ENCODE peak calls at places on chromosome 1, in seven cellular contexts. Q is astrocyte of the spinal cord, G is left lung, L is aorta, O is mammary epithelial cell, C is skeletal muscle cell, T is A549. W is an unnamed sample.

GRCh38 chr1:150281221-150281757 is 1.1 kb upstream of the CIART start:
- DNase-seq in O (peak), C (peak), Q (peak), G (no peak), L (peak), T (peak), W (peak)

GRCh38 chr1:165858364-165858823 is 31.0 kb downstream of the UCK2 start:
- DNase-seq in L (no peak), T (no peak), G (no peak), O (no peak), Q (no peak), C (no peak), W (no peak)

GRCh38 chr1:244074559-244075171 is 23.6 kb downstream of the ZBTB18 start:
- DNase-seq in G (no peak), Q (no peak), L (no peak), C (no peak), T (no peak), O (no peak), W (no peak)

GRCh38 chr1:25731148-25731547 is 68.8 kb upstream of the SELENON start:
- DNase-seq in C (no peak), O (no peak), L (no peak), T (no peak), Q (no peak), G (no peak), W (no peak)

GRCh38 chr1:61098333-61098732 is 16.0 kb downstream of the NFIA start:
- DNase-seq in Q (no peak), T (no peak), G (no peak), C (no peak), O (no peak), L (no peak), W (no peak)

GRCh38 chr1:153677718-153678518 is 570 bp upstream of the NPR1 start:
- DNase-seq in T (peak), Q (peak), C (no peak), O (peak), G (no peak), L (peak), W (no peak)

GRCh38 chr1:223776075-223776814 is 63.9 kb downstream of the CAPN2 start:
- DNase-seq in C (peak), O (peak), L (no peak), G (no peak), T (no peak), Q (peak), W (peak)

GRCh38 chr1:173193639-173194038 is 13.5 kb downstream of the TNFSF4 start:
- DNase-seq in G (no peak), O (peak), Q (peak), T (no peak), C (peak), L (no peak), W (no peak)

GRCh38 chr1:208880433-208881100 is 636.4 kb upstream of the PLXNA2 start:
- DNase-seq in T (no peak), O (no peak), C (peak), G (no peak), Q (peak), L (no peak), W (peak)

GRCh38 chr1:29949676-29950075 is 713.4 kb downstream of the PTPRU start:
- DNase-seq in L (no peak), Q (no peak), O (no peak), T (no peak), C (no peak), G (no peak), W (no peak)

GRCh38 chr1:62295921-62296451 is 23.2 kb downstream of the KANK4 start:
- DNase-seq in O (peak), C (peak), T (no peak), Q (peak), L (no peak), G (no peak), W (peak)

GRCh38 chr1:8962812-8963669 is 17.4 kb downstream of the CA6 start:
- DNase-seq in T (peak), G (no peak), Q (no peak), C (no peak), O (no peak), L (no peak), W (no peak)

GRCh38 chr1:192805832-192806323 is 3.0 kb upstream of the RGS2 start:
- DNase-seq in T (peak), L (no peak), C (peak), Q (peak), G (no peak), O (peak), W (peak)

GRCh38 chr1:205444931-205445652 is 10.8 kb downstream of the BLACAT1 start:
- DNase-seq in G (no peak), T (no peak), C (no peak), L (peak), Q (no peak), O (no peak), W (no peak)

GRCh38 chr1:229786974-229787610 is 161.0 kb downstream of the URB2 start:
- DNase-seq in G (no peak), C (no peak), Q (no peak), T (no peak), O (no peak), L (no peak), W (peak)

GRCh38 chr1:12208764-12209494 is 20.9 kb upstream of the VPS13D start:
- DNase-seq in C (peak), Q (peak), G (peak), O (peak), T (peak), L (peak), W (peak)

GRCh38 chr1:174676856-174677255 is 229.1 kb downstream of the GPR52 start:
- DNase-seq in C (no peak), T (no peak), G (no peak), Q (no peak), O (no peak), L (no peak), W (no peak)

GRCh38 chr1:6129313-6129712 is 50.8 kb downstream of the CHD5 start:
- DNase-seq in O (no peak), G (peak), C (no peak), L (peak), T (no peak), Q (no peak), W (no peak)

GRCh38 chr1:154961207-154961496 is 430 bp downstream of the PYGO2 start:
- DNase-seq in O (no peak), T (peak), G (no peak), C (no peak), Q (no peak), L (no peak), W (no peak)

GRCh38 chr1:63821650-63822049 is 47.8 kb downstream of the ROR1 start:
- DNase-seq in T (no peak), G (no peak), Q (peak), L (peak), C (no peak), O (peak), W (peak)

GRCh38 chr1:21251773-21252471 is 38.3 kb downstream of the ECE1 start:
- DNase-seq in G (no peak), T (peak), Q (peak), O (peak), C (peak), L (peak), W (peak)

GRCh38 chr1:98086796-98087195 is 166.0 kb upstream of the DPYD start:
- DNase-seq in L (no peak), O (peak), Q (peak), T (peak), C (peak), G (no peak), W (peak)

GRCh38 chr1:87334351-87335174 is 5.9 kb downstream of the LMO4 start:
- DNase-seq in Q (peak), C (no peak), T (no peak), O (peak), G (peak), L (peak), W (no peak)

GRCh38 chr1:63868220-63868897 is 94.5 kb downstream of the ROR1 start:
- DNase-seq in Q (no peak), C (no peak), O (peak), G (no peak), L (no peak), T (peak), W (no peak)

GRCh38 chr1:229139320-229139719 is 131.6 kb upstream of the RAB4A start:
- DNase-seq in T (no peak), G (no peak), Q (no peak), L (no peak), O (no peak), C (no peak), W (no peak)

GRCh38 chr1:205230965-205231364 is 3.2 kb downstream of the TMCC2 start:
- DNase-seq in Q (no peak), C (no peak), O (no peak), T (no peak), L (no peak), G (no peak), W (no peak)

GRCh38 chr1:158285756-158286241 is 3.9 kb upstream of the CD1C start:
- DNase-seq in Q (no peak), G (no peak), L (peak), O (peak), T (no peak), C (no peak), W (no peak)

GRCh38 chr1:27007909-27008582 is 4.6 kb downstream of the TENT5B start:
- DNase-seq in O (peak), C (no peak), G (peak), T (no peak), L (no peak), Q (no peak), W (no peak)

DNA sequence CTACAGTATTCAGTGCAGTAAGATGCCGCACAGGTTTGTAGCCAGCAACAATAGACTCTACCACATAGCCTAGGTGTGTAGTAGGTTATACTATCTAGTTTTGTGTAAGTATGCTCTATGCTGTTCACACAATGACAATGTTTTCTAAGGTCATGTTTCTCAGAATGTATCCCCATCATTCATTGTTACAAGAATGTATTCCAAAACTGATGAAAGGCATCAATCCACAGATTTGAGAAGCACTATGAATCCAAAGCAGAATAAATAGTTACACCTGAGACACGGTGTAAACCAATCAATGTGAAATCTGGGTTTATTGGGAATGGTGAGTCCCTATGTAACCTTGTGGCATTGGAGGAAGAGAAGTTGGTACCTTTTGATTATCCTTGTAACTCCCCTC is 54.5 kb upstream of the MARK1 start:
- DNase-seq in O (no peak), C (no peak), L (no peak), T (no peak), Q (no peak), G (no peak), W (no peak)
- H3K4me3 ChIP-seq in O (no peak), C (no peak), L (no peak), T (no peak), Q (no peak), G (no peak), W (no peak)

GRCh38 chr1:236144446-236145150 is 2.3 kb downstream of the GPR137B start:
- DNase-seq in O (no peak), C (no peak), L (no peak), T (no peak), Q (no peak), G (no peak), W (no peak)
- H3K4me3 ChIP-seq in O (no peak), C (no peak), L (no peak), T (no peak), Q (no peak), G (no peak), W (peak)

GRCh38 chr1:81834921-81835698 is 34.4 kb downstream of the ADGRL2 start:
- DNase-seq in O (peak), T (no peak), G (no peak), Q (peak), L (no peak), C (peak), W (peak)
- H3K4me3 ChIP-seq in O (no peak), T (no peak), G (no peak), Q (no peak), L (no peak), C (no peak), W (no peak)

GRCh38 chr1:33393524-33393923 is 37.4 kb downstream of the PHC2 start:
- DNase-seq in T (no peak), G (no peak), L (no peak), Q (no peak), O (no peak), C (no peak), W (no peak)
- H3K4me3 ChIP-seq in T (no peak), G (no peak), L (no peak), Q (no peak), O (no peak), C (no peak), W (no peak)

W was measured in astrocyte of the cerebellum.